ENCODE peak calls at places on chromosome 7, in four cellular contexts. One of them, this sample, is unnamed.

GRCh38 chr7:66043681-66044497 is 31.7 kb upstream of the ASL start:
- DNase-seq in NCI-H2081: no peak
- DNase-seq in iris pigment epithelial cell: no peak
- DNase-seq in naive thymus-derived CD4-positive, alpha-beta T cell: peak; percentile 22
- DNase-seq in this sample: peak; percentile 78

GRCh38 chr7:1586126-1586826 is 16.4 kb upstream of the PSMG3 start:
- DNase-seq in NCI-H2081: no peak
- DNase-seq in iris pigment epithelial cell: no peak
- DNase-seq in naive thymus-derived CD4-positive, alpha-beta T cell: no peak
- DNase-seq in this sample: no peak

GRCh38 chr7:7956531-7957221 is 11.9 kb upstream of the GLCCI1 start:
- DNase-seq in NCI-H2081: peak; percentile 30
- DNase-seq in iris pigment epithelial cell: peak; percentile 55
- DNase-seq in naive thymus-derived CD4-positive, alpha-beta T cell: no peak
- DNase-seq in this sample: no peak

GRCh38 chr7:13770305-13770704 is 219.2 kb downstream of the ETV1 start:
- DNase-seq in NCI-H2081: no peak
- DNase-seq in iris pigment epithelial cell: no peak
- DNase-seq in naive thymus-derived CD4-positive, alpha-beta T cell: no peak
- DNase-seq in this sample: no peak

GRCh38 chr7:7499892-7500291 is 35.8 kb downstream of the COL28A1 start:
- DNase-seq in NCI-H2081: no peak
- DNase-seq in iris pigment epithelial cell: no peak
- DNase-seq in naive thymus-derived CD4-positive, alpha-beta T cell: no peak
- DNase-seq in this sample: no peak

GRCh38 chr7:141053626-141054025 is 20.2 kb upstream of the TMEM178B start:
- DNase-seq in NCI-H2081: no peak
- DNase-seq in iris pigment epithelial cell: no peak
- DNase-seq in naive thymus-derived CD4-positive, alpha-beta T cell: peak; percentile 16
- DNase-seq in this sample: no peak

GRCh38 chr7:107228291-107228690 is 59.5 kb downstream of the HBP1 start:
- DNase-seq in NCI-H2081: no peak
- DNase-seq in iris pigment epithelial cell: no peak
- DNase-seq in naive thymus-derived CD4-positive, alpha-beta T cell: no peak
- DNase-seq in this sample: no peak

GRCh38 chr7:44087914-44088838 is 5.8 kb upstream of the POLM start:
- DNase-seq in NCI-H2081: no peak
- DNase-seq in iris pigment epithelial cell: peak; percentile 55
- DNase-seq in naive thymus-derived CD4-positive, alpha-beta T cell: no peak
- DNase-seq in this sample: peak; percentile 71

GRCh38 chr7:102860351-102860811 is 52.4 kb upstream of the LRRC17 start:
- DNase-seq in NCI-H2081: no peak
- DNase-seq in iris pigment epithelial cell: peak; percentile 94
- DNase-seq in naive thymus-derived CD4-positive, alpha-beta T cell: no peak
- DNase-seq in this sample: no peak

GRCh38 chr7:158517571-158517970 is 70.1 kb downstream of the PTPRN2 start:
- DNase-seq in NCI-H2081: no peak
- DNase-seq in iris pigment epithelial cell: no peak
- DNase-seq in naive thymus-derived CD4-positive, alpha-beta T cell: no peak
- DNase-seq in this sample: no peak